ENCODE peak calls at places on chromosomes 6 and 20, in four cellular contexts. Q is stomach; P is sigmoid colon; K is CD4-positive, alpha-beta memory T cell. S is an unnamed sample.

GRCh38 chr6:167699141-167700036 is 127.3 kb upstream of the AFDN start:
- DNase-seq in Q (peak), P (peak), K (peak), S (peak)

GRCh38 chr6:18154507-18155272 is at the start of gene TPMT:
- DNase-seq in Q (peak), P (peak), K (no peak), S (no peak)

GRCh38 chr20:62377064-62377461 is 9.8 kb upstream of the RPS21 start:
- DNase-seq in Q (no peak), P (no peak), K (no peak), S (no peak)

GRCh38 chr6:123802697-123803455 is 789 bp upstream of the NKAIN2 start:
- DNase-seq in Q (peak), P (peak), K (peak), S (no peak)

GRCh38 chr20:21513181-21513663 is 642 bp downstream of the NKX2-2 start:
- DNase-seq in Q (no peak), P (no peak), K (no peak), S (no peak)

GRCh38 chr20:24720957-24721356 is 228.1 kb upstream of the CST7 start:
- DNase-seq in Q (no peak), P (no peak), K (no peak), S (no peak)

GRCh38 chr20:25254986-25255680 is 7.2 kb downstream of the PYGB start:
- DNase-seq in Q (peak), P (no peak), K (no peak), S (no peak)

GRCh38 chr6:88545991-88546390 is 379.8 kb upstream of the CNR1 start:
- DNase-seq in Q (no peak), P (no peak), K (no peak), S (no peak)

GRCh38 chr6:150076196-150076893 is 7.4 kb upstream of the ULBP3 start:
- DNase-seq in Q (no peak), P (no peak), K (no peak), S (no peak)

GRCh38 chr6:9200712-9201111 is 765.4 kb upstream of the SLC35B3 start:
- DNase-seq in Q (no peak), P (no peak), K (no peak), S (no peak)

GRCh38 chr6:9205645-9206044 is 770.3 kb upstream of the SLC35B3 start:
- DNase-seq in Q (no peak), P (no peak), K (no peak), S (no peak)

GRCh38 chr6:9208956-9209355 is 773.6 kb upstream of the SLC35B3 start:
- DNase-seq in Q (no peak), P (no peak), K (no peak), S (no peak)

DNA sequence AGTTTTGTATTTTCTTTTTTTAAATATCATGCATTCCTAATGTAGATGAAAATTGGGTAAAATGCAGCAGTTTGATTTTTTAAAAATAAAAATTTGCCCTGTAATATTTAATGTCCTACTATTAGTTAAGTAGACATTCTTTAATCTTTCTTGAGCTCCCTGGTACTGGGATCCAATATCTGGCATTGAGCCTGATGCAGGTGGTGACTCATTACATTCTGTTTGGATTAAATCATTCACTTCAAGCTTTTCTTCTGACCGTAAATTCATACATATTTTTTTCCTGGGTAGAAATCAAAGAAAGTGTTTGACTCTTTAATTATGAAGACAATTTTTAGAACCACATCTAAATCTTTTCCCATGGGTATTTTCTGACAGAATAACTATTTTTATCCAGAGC is 768.8 kb upstream of the SLC35B3 start:
- DNase-seq in Q (no peak), P (no peak), K (no peak), S (no peak)
- H3K27ac ChIP-seq in Q (no peak), P (no peak), K (no peak), S (no peak)

GRCh38 chr20:58596244-58597010 is 54.7 kb upstream of the STX16 start:
- DNase-seq in Q (no peak), P (no peak), K (no peak), S (no peak)
- H3K27ac ChIP-seq in Q (peak), P (peak), K (no peak), S (peak)

GRCh38 chr20:41476013-41476441 is 109.4 kb upstream of the EMILIN3 start:
- DNase-seq in Q (peak), P (no peak), K (no peak), S (no peak)

GRCh38 chr20:41480054-41480770 is 113.6 kb upstream of the EMILIN3 start:
- DNase-seq in Q (no peak), P (no peak), K (no peak), S (no peak)

GRCh38 chr20:41475507-41475906 is 108.9 kb upstream of the EMILIN3 start:
- DNase-seq in Q (no peak), P (no peak), K (no peak), S (no peak)

GRCh38 chr20:41479113-41479512 is 112.5 kb upstream of the EMILIN3 start:
- DNase-seq in Q (no peak), P (no peak), K (no peak), S (no peak)

DNA sequence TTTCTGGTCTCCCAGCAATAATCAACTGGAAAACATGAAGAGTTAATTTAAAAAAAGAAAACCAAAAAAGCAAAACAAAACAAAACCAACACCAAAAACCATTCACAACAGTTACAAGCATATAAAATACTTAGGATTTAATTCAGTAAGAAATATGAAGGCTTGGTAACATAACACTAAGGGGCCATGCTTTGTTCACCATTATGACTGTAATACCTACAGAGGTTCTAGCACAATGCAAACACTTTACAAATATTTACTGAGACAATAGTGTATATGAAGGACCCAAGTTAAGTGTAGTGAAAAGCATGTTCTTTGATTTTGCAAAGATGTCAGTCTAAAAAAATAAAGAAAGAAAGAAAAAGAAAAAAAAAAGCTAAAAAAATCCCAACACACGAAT is 109.8 kb upstream of the EMILIN3 start:
- DNase-seq in Q (no peak), P (no peak), K (no peak), S (no peak)
- H3K27ac ChIP-seq in Q (peak), P (no peak), K (no peak), S (no peak)

DNA sequence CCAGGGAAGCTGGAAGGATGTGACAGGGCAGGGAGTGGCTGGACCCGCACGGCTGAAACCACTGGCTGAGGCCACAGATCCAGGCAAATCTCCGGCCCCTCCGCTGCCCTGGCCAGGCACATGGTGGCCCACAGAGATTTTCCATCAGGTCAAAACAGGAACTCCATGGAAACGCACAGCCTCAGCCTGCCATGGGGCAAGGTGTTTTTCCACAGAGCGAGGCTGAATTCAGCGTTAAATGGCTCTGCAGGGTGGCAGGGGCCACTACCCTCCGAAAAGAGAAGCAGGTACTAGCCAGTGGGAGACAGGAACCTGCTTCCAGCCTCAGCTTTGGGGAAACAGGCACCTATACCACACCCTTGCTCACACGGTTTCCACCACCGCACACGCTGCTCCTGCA is 53.1 kb downstream of the PREX1 start:
- DNase-seq in Q (no peak), P (no peak), K (no peak), S (no peak)
- H3K27ac ChIP-seq in Q (no peak), P (no peak), K (peak), S (peak)

GRCh38 chr6:31186052-31186734 is 15.7 kb upstream of the POU5F1 start:
- DNase-seq in Q (peak), P (peak), K (no peak), S (no peak)
- H3K27ac ChIP-seq in Q (peak), P (peak), K (no peak), S (peak)

GRCh38 chr6:148107911-148108310 is 234.7 kb upstream of the SASH1 start:
- DNase-seq in Q (no peak), P (no peak), K (no peak), S (no peak)

GRCh38 chr6:148118303-148118702 is 224.3 kb upstream of the SASH1 start:
- DNase-seq in Q (no peak), P (no peak), K (no peak), S (no peak)

GRCh38 chr6:148110925-148111324 is 231.7 kb upstream of the SASH1 start:
- DNase-seq in Q (no peak), P (no peak), K (no peak), S (no peak)

GRCh38 chr6:148109732-148110131 is 232.9 kb upstream of the SASH1 start:
- DNase-seq in Q (no peak), P (no peak), K (no peak), S (no peak)

DNA sequence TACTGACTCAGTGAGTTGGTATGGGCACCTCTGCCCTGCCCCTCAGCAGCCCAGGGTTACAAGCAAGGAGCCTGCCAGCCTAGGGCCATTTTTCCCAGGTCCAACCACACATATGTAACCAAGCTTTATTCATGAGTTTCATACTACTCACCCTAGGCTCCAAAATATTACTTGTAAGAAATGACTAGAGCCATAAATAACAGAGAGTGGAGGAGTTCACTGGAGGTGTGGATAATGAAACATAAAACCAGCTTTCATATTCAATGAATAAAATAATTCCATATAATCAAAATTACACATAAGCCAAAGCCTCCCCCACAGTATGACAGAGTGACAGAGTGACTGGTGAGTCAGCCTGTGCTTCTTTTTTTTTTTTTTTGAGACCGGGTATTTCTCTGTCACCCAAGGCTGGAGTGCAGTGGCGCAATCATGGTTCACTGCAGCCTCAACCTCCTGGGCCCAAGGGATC is 229.8 kb upstream of the SASH1 start:
- DNase-seq in Q (no peak), P (no peak), K (no peak), S (no peak)
- H3K27ac ChIP-seq in Q (no peak), P (no peak), K (no peak), S (no peak)

S was measured in esophagus squamous epithelium.